ENCODE peak calls at places on chromosomes 5 and 9, in four cellular contexts. C is HepG2, H is H1, Q is K562. P is an unnamed sample.

GRCh38 chr9:79237861-79238260 is 333.9 kb upstream of the TLE4 start:
- DNase-seq in Q (no peak), C (no peak), H (no peak), P (no peak)

GRCh38 chr5:33789558-33789957 is 102.2 kb downstream of the ADAMTS12 start:
- DNase-seq in H (no peak), Q (no peak), C (no peak), P (no peak)

GRCh38 chr9:90805006-90805993 is 3.7 kb downstream of the SYK start:
- DNase-seq in H (no peak), Q (peak), C (no peak), P (no peak)

GRCh38 chr5:62256161-62257017 is 49.6 kb upstream of the KIF2A start:
- DNase-seq in H (no peak), Q (peak), C (no peak), P (no peak)

GRCh38 chr5:142839711-142840441 is 69.7 kb downstream of the ARHGAP26 start:
- DNase-seq in Q (no peak), C (no peak), H (no peak), P (no peak)

GRCh38 chr9:35716236-35716635 is 15.8 kb downstream of the TLN1 start:
- DNase-seq in C (no peak), H (no peak), Q (no peak), P (no peak)

GRCh38 chr5:98927988-98928801 is 612 bp downstream of the CHD1 start:
- DNase-seq in Q (peak), C (peak), H (peak), P (no peak)

GRCh38 chr5:126481243-126481642 is 58.0 kb downstream of the GRAMD2B start:
- DNase-seq in Q (no peak), C (no peak), H (no peak), P (no peak)

GRCh38 chr5:126015244-126016054 is 407.8 kb upstream of the GRAMD2B start:
- DNase-seq in C (no peak), H (no peak), Q (no peak), P (no peak)

GRCh38 chr5:75366787-75367186 is 29.8 kb downstream of the HMGCR start:
- DNase-seq in Q (peak), C (no peak), H (no peak), P (no peak)

GRCh38 chr5:54514269-54514668 is 3.3 kb upstream of the SNX18 start:
- DNase-seq in C (peak), H (no peak), Q (peak), P (peak)

GRCh38 chr5:174972291-174972690 is 247.9 kb downstream of the MSX2 start:
- DNase-seq in H (no peak), Q (no peak), C (no peak), P (no peak)

GRCh38 chr5:163914911-163915310 is 409.5 kb downstream of the MAT2B start:
- DNase-seq in H (no peak), C (no peak), Q (peak), P (no peak)

GRCh38 chr9:14106699-14107098 is 207.2 kb downstream of the NFIB start:
- DNase-seq in Q (no peak), C (no peak), H (no peak), P (no peak)

GRCh38 chr5:173208296-173208695 is 26.7 kb downstream of the NKX2-5 start:
- DNase-seq in C (no peak), H (no peak), Q (no peak), P (no peak)

GRCh38 chr5:111929892-111930291 is 172.9 kb upstream of the NREP start:
- DNase-seq in Q (no peak), H (no peak), C (no peak), P (no peak)

GRCh38 chr9:91714874-91715615 is 235.0 kb downstream of the ROR2 start:
- DNase-seq in C (no peak), Q (no peak), H (no peak), P (no peak)

GRCh38 chr9:83280259-83280658 is 217.3 kb upstream of the RASEF start:
- DNase-seq in Q (no peak), H (no peak), C (no peak), P (no peak)

GRCh38 chr5:168425997-168426863 is 60.0 kb upstream of the RARS1 start:
- DNase-seq in H (no peak), Q (no peak), C (no peak), P (no peak)

GRCh38 chr5:113510836-113511451 is 2.5 kb upstream of the YTHDC2 start:
- DNase-seq in H (no peak), C (peak), Q (peak), P (peak)

GRCh38 chr5:83925321-83925877 is 204.7 kb upstream of the HAPLN1 start:
- DNase-seq in C (no peak), H (no peak), Q (no peak), P (peak)

GRCh38 chr5:374631-375335 is 53.3 kb downstream of the AHRR start:
- DNase-seq in C (no peak), H (peak), Q (no peak), P (no peak)

GRCh38 chr5:157266286-157267007 is 524 bp downstream of the CYFIP2 start:
- DNase-seq in C (no peak), Q (no peak), H (peak), P (no peak)

GRCh38 chr9:112844771-112845542 is 45.7 kb downstream of the SLC46A2 start:
- DNase-seq in H (peak), C (peak), Q (peak), P (peak)

GRCh38 chr5:77986261-77986660 is 210.1 kb upstream of the TBCA start:
- DNase-seq in C (peak), H (no peak), Q (no peak), P (no peak)
- TF ChIP-seq FOSL1 in C (no peak), H (no peak), Q (no peak), P (no peak)

GRCh38 chr9:17414990-17415389 is 163.9 kb upstream of the SH3GL2 start:
- DNase-seq in H (no peak), Q (no peak), C (no peak), P (no peak)
- TF ChIP-seq POLR2AphosphoS5 in H (no peak), Q (no peak), C (no peak), P (no peak)

DNA sequence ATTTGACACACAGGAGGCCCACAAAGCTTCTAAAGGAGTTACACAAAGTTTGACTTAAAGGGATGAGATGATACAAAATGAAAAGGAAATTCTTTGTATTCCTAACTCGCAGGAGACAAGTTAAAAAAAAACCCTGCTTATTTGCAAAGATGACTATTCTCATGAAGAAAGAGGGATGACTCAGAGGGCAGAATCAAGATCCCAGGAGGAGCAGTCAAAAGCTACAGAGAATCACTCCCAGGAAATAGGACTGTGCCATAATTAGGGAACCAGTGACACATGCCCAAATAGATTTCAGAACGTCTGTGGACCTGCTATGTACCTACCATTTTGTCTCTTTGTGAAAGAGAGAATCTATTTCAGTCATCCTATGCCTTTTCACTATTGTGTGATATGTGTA is 103.5 kb upstream of the ARRDC3 start:
- DNase-seq in H (no peak), Q (no peak), C (no peak), P (no peak)
- TF ChIP-seq ATF3 in H (no peak), Q (no peak), C (no peak), P (no peak)

GRCh38 chr9:136117291-136118060 is 1.2 kb downstream of the TMEM250 start:
- DNase-seq in H (no peak), C (peak), Q (no peak), P (no peak)
- TF ChIP-seq FOSL1 in H (no peak), C (no peak), Q (no peak), P (no peak)

P was measured in HCT116.